ENCODE peak calls at places on chromosomes 16 and 17, in ten cellular contexts. P, E, U, R, I, W, V, G, J and N are unnamed samples.

GRCh38 chr17:76868176-76868668 is at the start of gene MGAT5B:
- DNase-seq in W (peak; percentile 98), V (peak; percentile 80), J (peak; percentile 85), U (peak; percentile 92), P (peak; percentile 78), G (peak; percentile 56), E (peak; percentile 57), R (peak; percentile 83), I (peak; percentile 28), N (peak; percentile 83)

GRCh38 chr16:48499822-48500440 is 110.0 kb downstream of the N4BP1 start:
- DNase-seq in P (peak; percentile 44), E (peak; percentile 60), R (no peak), G (no peak), V (no peak), U (no peak), W (no peak), I (peak; percentile 67), J (peak; percentile 97), N (peak; percentile 58)

GRCh38 chr16:84194470-84195200 is 3.7 kb downstream of the ADAD2 start:
- DNase-seq in E (no peak), G (no peak), P (no peak), J (no peak), W (no peak), I (no peak), U (no peak), R (peak; percentile 28), V (no peak), N (no peak)

GRCh38 chr17:78322858-78323455 is 36.9 kb downstream of the SOCS3 start:
- DNase-seq in P (peak; percentile 84), W (no peak), G (no peak), I (no peak), J (peak; percentile 72), R (no peak), U (no peak), V (peak; percentile 85), E (no peak), N (peak; percentile 80)

GRCh38 chr17:50133028-50133768 is 3.2 kb upstream of the SAMD14 start:
- DNase-seq in W (no peak), U (peak; percentile 53), J (peak; percentile 40), I (no peak), R (no peak), E (peak; percentile 58), V (no peak), P (peak; percentile 63), G (no peak), N (no peak)

GRCh38 chr16:19898924-19899604 is 14.4 kb upstream of the GPRC5B start:
- DNase-seq in U (peak; percentile 90), R (peak; percentile 22), V (no peak), J (peak; percentile 68), W (peak; percentile 72), E (peak; percentile 53), G (peak; percentile 57), I (no peak), P (no peak), N (peak; percentile 44)

GRCh38 chr17:13833921-13834320 is 232.2 kb upstream of the HS3ST3A1 start:
- DNase-seq in R (no peak), I (no peak), J (no peak), V (no peak), G (no peak), U (no peak), E (no peak), P (no peak), W (no peak), N (no peak)

GRCh38 chr17:82091264-82092066 is 6.6 kb downstream of the FASN start:
- DNase-seq in V (peak; percentile 10), P (no peak), R (no peak), U (no peak), I (no peak), W (no peak), G (no peak), J (no peak), E (no peak), N (peak; percentile 8)

GRCh38 chr17:33142703-33143299 is 150.3 kb downstream of the ASIC2 start:
- DNase-seq in I (no peak), J (peak; percentile 37), G (no peak), E (no peak), W (peak; percentile 75), U (peak; percentile 71), V (no peak), R (no peak), P (no peak), N (peak; percentile 10)

GRCh38 chr17:42010898-42011516 is 6.2 kb downstream of the DNAJC7 start:
- DNase-seq in P (no peak), E (no peak), I (no peak), W (peak; percentile 21), R (no peak), J (peak; percentile 57), U (peak; percentile 71), V (no peak), G (no peak), N (no peak)

GRCh38 chr16:87790278-87791023 is 24.7 kb upstream of the KLHDC4 start:
- DNase-seq in E (peak; percentile 28), P (peak; percentile 59), J (no peak), W (no peak), I (no peak), U (no peak), G (no peak), V (peak; percentile 44), R (no peak), N (peak; percentile 66)

GRCh38 chr17:62807812-62808575 is at the start of gene MARCHF10:
- DNase-seq in G (no peak), P (peak; percentile 25), R (peak; percentile 16), V (no peak), I (no peak), J (no peak), W (peak; percentile 79), E (no peak), U (peak; percentile 75), N (no peak)

GRCh38 chr17:78774956-78775571 is 7.0 kb downstream of the CYTH1 start:
- DNase-seq in E (no peak), W (no peak), R (peak; percentile 66), I (no peak), J (no peak), P (no peak), G (no peak), U (no peak), V (no peak), N (no peak)

GRCh38 chr17:74785096-74785980 is 9.2 kb upstream of the NAT9 start:
- DNase-seq in G (no peak), V (no peak), J (no peak), W (no peak), E (no peak), U (no peak), P (no peak), R (no peak), I (no peak), N (no peak)

GRCh38 chr17:32487460-32488176 is 825 bp downstream of the CDK5R1 start:
- DNase-seq in U (peak; percentile 44), R (no peak), W (peak; percentile 69), E (no peak), I (no peak), J (peak; percentile 13), G (no peak), V (no peak), P (no peak), N (no peak)

GRCh38 chr16:51144203-51144602 is 6.9 kb downstream of the SALL1 start:
- DNase-seq in P (no peak), U (no peak), R (no peak), E (no peak), G (no peak), V (no peak), W (no peak), I (no peak), J (no peak), N (no peak)

GRCh38 chr17:75078097-75079022 is 9.4 kb upstream of the SLC16A5 start:
- DNase-seq in E (no peak), R (no peak), J (peak; percentile 65), P (no peak), W (no peak), U (no peak), I (peak; percentile 62), V (no peak), G (peak; percentile 69), N (no peak)

GRCh38 chr16:53549970-53550406 is 47.0 kb upstream of the AKTIP start:
- DNase-seq in V (peak; percentile 23), U (peak; percentile 88), W (peak; percentile 84), P (peak; percentile 50), G (peak; percentile 46), R (peak; percentile 56), E (peak; percentile 45), J (peak; percentile 93), I (peak; percentile 46), N (peak; percentile 54)

GRCh38 chr17:57832711-57833596 is 16.9 kb downstream of the MRPS23 start:
- DNase-seq in U (peak; percentile 92), R (peak; percentile 74), P (peak; percentile 64), I (peak; percentile 49), J (peak; percentile 82), E (peak; percentile 70), V (peak; percentile 61), W (peak; percentile 88), G (peak; percentile 69), N (peak; percentile 55)
- H3K27ac ChIP-seq in U (peak overlapping the region; percentile 23), R (no peak overlapping the region), P (peak overlapping the region; percentile 75), I (peak overlapping the region; percentile 68), J (peak overlapping the region; percentile 48), E (peak overlapping the region; percentile 78), V (peak overlapping the region; percentile 89), W (no peak overlapping the region), G (no peak overlapping the region), N (peak overlapping the region; percentile 88)

DNA sequence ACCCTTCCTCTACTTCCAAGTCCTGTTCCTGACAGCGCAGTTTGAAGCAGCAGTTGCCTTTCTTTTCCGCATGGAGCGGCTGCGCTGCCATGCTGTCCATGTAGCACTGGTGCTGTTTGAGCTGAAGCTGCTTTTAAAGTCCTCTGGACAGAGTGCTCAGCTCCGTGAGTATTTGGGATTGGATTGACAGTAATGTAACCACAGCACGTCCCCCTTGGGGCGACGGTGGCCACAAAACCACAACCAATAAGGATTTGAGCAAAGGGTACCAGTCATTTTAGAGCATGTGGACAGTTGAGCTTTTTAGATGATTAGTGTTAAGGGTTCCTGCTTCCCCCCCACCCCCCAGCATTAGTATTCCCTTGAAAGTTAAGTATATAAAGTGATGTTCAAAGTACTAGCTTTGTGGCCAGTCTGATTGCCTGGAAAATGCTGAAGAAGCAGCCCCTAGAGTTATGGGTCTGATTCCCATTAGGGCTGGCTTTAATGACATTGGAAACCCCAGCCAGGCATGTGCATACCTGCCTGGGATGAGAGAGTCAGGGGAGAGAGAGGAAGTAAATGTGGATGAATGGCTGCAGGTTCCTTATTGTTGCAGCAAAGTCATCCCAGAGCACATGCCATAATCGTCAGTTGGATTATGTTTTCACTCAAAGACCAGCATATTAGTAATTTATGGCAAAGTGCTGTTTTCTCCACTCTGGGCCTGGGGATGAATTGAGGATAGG is 31.6 kb upstream of the SLC12A3 start:
- DNase-seq in I (no peak), J (no peak), G (no peak), R (no peak), W (no peak), V (no peak), E (no peak), U (no peak), P (no peak), N (no peak)
- H3K4me1 ChIP-seq in I (no peaks in the 10 kb centered on the region), J (no peaks in the 10 kb centered on the region), G (no peaks in the 10 kb centered on the region), R (no peaks in the 10 kb centered on the region), W (no peaks in the 10 kb centered on the region), V (peaks cover 8% of the 10 kb centered on the region), E (no peaks in the 10 kb centered on the region), U (no peaks in the 10 kb centered on the region), P (no peaks in the 10 kb centered on the region), N (no peaks in the 10 kb centered on the region)

GRCh38 chr17:8745586-8746500 is 1.2 kb upstream of the CCDC42 start:
- DNase-seq in G (peak; percentile 16), U (peak; percentile 70), W (peak; percentile 84), V (peak; percentile 75), R (peak; percentile 90), P (peak; percentile 78), I (peak; percentile 30), J (peak; percentile 77), E (peak; percentile 63), N (peak; percentile 80)
- H3K27ac ChIP-seq in G (no peak overlapping the region), U (no peak overlapping the region), W (no peak overlapping the region), V (peak overlapping the region; percentile 51), R (peak overlapping the region; percentile 69), P (no peak overlapping the region), I (no peak overlapping the region), J (no peak overlapping the region), E (peak overlapping the region; percentile 87), N (peak overlapping the region; percentile 88)

GRCh38 chr16:4316732-4317461 is 1.0 kb downstream of the GLIS2 start:
- DNase-seq in R (no peak), P (no peak), G (no peak), U (no peak), J (no peak), E (peak; percentile 55), I (no peak), V (peak; percentile 60), W (no peak), N (peak; percentile 74)
- H3K4me1 ChIP-seq in R (peaks cover 29% of the 10 kb centered on the region), P (peaks cover 11% of the 10 kb centered on the region), G (peaks cover 57% of the 10 kb centered on the region), U (peaks cover 32% of the 10 kb centered on the region), J (peaks cover 37% of the 10 kb centered on the region), E (no peaks in the 10 kb centered on the region), I (peaks cover 17% of the 10 kb centered on the region), V (peaks cover 76% of the 10 kb centered on the region), W (peaks cover 29% of the 10 kb centered on the region), N (peaks cover 51% of the 10 kb centered on the region)